ENCODE peak calls at places on chromosomes 5 and 9, in eight cellular contexts. F is prostate gland, A is breast epithelium, J is HCT116, N is sigmoid colon, D is K562, Z is spleen, S is GM23338. G is an unnamed sample.

GRCh38 chr5:133706732-133707430 is 94.5 kb upstream of the FSTL4 start:
- DNase-seq in J (no peak), Z (peak; percentile 40), A (no peak), N (peak; percentile 40), F (no peak), S (no peak), D (no peak), G (no peak)

GRCh38 chr9:134570726-134571325 is 70.8 kb upstream of the COL5A1 start:
- DNase-seq in A (no peak), F (no peak), S (no peak), D (no peak), N (peak; percentile 36), J (no peak), Z (no peak), G (no peak)

GRCh38 chr9:121888438-121888775 is 204.7 kb downstream of the TTLL11 start:
- DNase-seq in S (no peak), F (no peak), N (no peak), D (no peak), A (no peak), Z (no peak), J (no peak), G (no peak)

GRCh38 chr9:20570756-20571155 is 51.5 kb downstream of the MLLT3 start:
- DNase-seq in S (no peak), Z (no peak), J (no peak), F (no peak), A (no peak), D (no peak), N (no peak), G (no peak)

GRCh38 chr5:6636293-6636692 is 3.1 kb downstream of the SRD5A1 start:
- DNase-seq in J (no peak), F (peak; percentile 9), N (no peak), D (no peak), Z (no peak), S (no peak), A (peak; percentile 66), G (no peak)

GRCh38 chr9:109181284-109181683 is 14.2 kb upstream of the FRRS1L start:
- DNase-seq in S (no peak), F (no peak), Z (no peak), D (no peak), N (no peak), A (no peak), J (no peak), G (no peak)

GRCh38 chr5:81829242-81829641 is 78.3 kb upstream of the SSBP2 start:
- DNase-seq in D (no peak), A (no peak), F (no peak), Z (no peak), S (no peak), N (no peak), J (no peak), G (no peak)

GRCh38 chr5:18216016-18216415 is 581.8 kb downstream of the TAF11L14 start:
- DNase-seq in N (no peak), S (no peak), D (no peak), Z (no peak), A (no peak), J (no peak), F (no peak), G (peak; percentile 22)

GRCh38 chr9:16540996-16541668 is 329.3 kb downstream of the BNC2 start:
- DNase-seq in S (no peak), D (no peak), F (no peak), N (no peak), A (no peak), Z (no peak), J (no peak), G (no peak)

GRCh38 chr9:109817146-109817845 is 37.3 kb downstream of the PALM2AKAP2 start:
- DNase-seq in N (no peak), J (no peak), S (no peak), A (no peak), Z (no peak), D (no peak), F (no peak), G (no peak)

GRCh38 chr5:69032009-69032408 is 61.8 kb upstream of the SLC30A5 start:
- DNase-seq in N (no peak), J (no peak), A (no peak), Z (no peak), D (peak; percentile 21), S (peak; percentile 35), F (no peak), G (no peak)

GRCh38 chr9:134321957-134322741 is 4.1 kb upstream of the RXRA start:
- DNase-seq in Z (peak; percentile 68), A (no peak), S (no peak), N (peak; percentile 65), D (no peak), J (no peak), F (no peak), G (no peak)

GRCh38 chr5:1343931-1344901 is 683 bp downstream of the CLPTM1L start:
- DNase-seq in D (peak; percentile 53), J (no peak), Z (peak; percentile 91), S (peak; percentile 22), A (no peak), N (no peak), F (no peak), G (no peak)

GRCh38 chr5:51373880-51374523 is 9.2 kb upstream of the ISL1 start:
- DNase-seq in A (no peak), N (no peak), D (no peak), Z (no peak), S (no peak), F (no peak), J (no peak), G (no peak)

GRCh38 chr5:174402224-174402812 is 322.1 kb upstream of the MSX2 start:
- DNase-seq in S (peak; percentile 28), N (no peak), D (no peak), J (no peak), A (no peak), F (no peak), Z (no peak), G (no peak)

DNA sequence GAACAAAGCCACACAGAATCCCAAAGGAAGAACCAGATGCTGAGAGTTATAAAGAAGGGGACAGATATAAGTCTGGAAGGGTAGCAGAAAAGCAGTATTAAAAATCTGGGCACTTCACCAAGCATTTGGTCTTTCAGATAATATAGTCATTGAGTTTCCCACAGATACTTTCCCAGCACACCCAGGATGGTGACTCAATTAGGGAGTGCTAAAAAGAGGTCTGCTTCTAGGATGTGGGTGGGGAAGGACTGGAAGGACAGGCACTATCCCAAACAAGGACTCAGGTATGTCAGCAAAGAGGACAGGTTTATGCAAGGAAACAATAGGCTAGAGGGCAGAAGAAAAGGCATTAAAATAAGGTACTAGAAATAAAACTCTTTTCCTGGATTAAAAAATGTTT is 59.3 kb downstream of the DIAPH1 start:
- DNase-seq in N (no peak), S (no peak), F (peak; percentile 39), Z (no peak), J (no peak), A (no peak), D (no peak), G (no peak)
- TF ChIP-seq POLR2AphosphoS5 in N (peak; percentile 31), S (no peak), F (peak; percentile 24), Z (no peak), J (no peak), A (no peak), D (no peak), G (no peak)

GRCh38 chr5:177537389-177538361 is 16.7 kb downstream of the FAM193B start:
- DNase-seq in F (peak; percentile 87), Z (peak; percentile 8), S (peak; percentile 35), N (peak; percentile 85), A (peak; percentile 6), J (no peak), D (no peak), G (no peak)

GRCh38 chr5:177536386-177536785 is 18.0 kb downstream of the FAM193B start:
- DNase-seq in S (no peak), N (no peak), Z (peak; percentile 41), F (no peak), A (peak; percentile 42), D (no peak), J (no peak), G (no peak)

GRCh38 chr5:177540438-177540837 is 13.9 kb downstream of the FAM193B start:
- DNase-seq in D (no peak), Z (no peak), A (no peak), F (peak; percentile 82), S (no peak), J (no peak), N (no peak), G (no peak)

GRCh38 chr5:177539411-177539810 is 15.0 kb downstream of the FAM193B start:
- DNase-seq in Z (no peak), N (no peak), A (no peak), D (no peak), F (no peak), J (no peak), S (no peak), G (no peak)

DNA sequence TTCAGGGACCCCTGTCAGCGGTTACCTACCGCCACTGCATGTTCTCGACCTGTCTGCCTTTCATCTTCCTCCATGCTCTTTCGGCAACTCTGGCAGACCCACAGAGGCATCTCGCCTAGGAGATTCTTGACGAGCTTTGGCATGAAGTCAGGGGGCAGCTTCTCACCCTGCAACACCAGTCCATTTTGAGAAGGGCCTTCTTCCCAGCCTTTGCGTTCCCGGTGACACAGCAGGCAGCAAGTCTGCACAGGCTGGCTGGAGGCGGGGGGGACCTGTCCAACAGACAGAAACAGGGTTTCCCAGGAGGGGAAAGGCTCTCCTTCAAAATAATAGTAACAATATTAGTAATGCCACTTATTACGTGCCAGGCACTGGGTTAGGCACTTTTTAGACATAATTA is 15.5 kb downstream of the FAM193B start:
- DNase-seq in F (no peak), A (no peak), N (no peak), J (no peak), S (no peak), Z (no peak), D (no peak), G (no peak)
- TF ChIP-seq POLR2AphosphoS5 in F (no peak), A (no peak), N (no peak), J (no peak), S (no peak), Z (no peak), D (no peak), G (no peak)

GRCh38 chr9:14313951-14314423 is at the start of gene NFIB:
- DNase-seq in F (peak; percentile 49), N (peak; percentile 81), D (peak; percentile 46), A (no peak), Z (peak; percentile 78), S (peak; percentile 79), J (no peak), G (no peak)
- TF ChIP-seq POLR2AphosphoS5 in F (no peak), N (peak; percentile 36), D (no peak), A (no peak), Z (peak; percentile 73), S (no peak), J (no peak), G (no peak)

GRCh38 chr5:143543358-143544255 is 140.1 kb upstream of the NR3C1 start:
- DNase-seq in A (no peak), D (no peak), N (no peak), S (peak; percentile 14), J (no peak), Z (no peak), F (no peak), G (no peak)

GRCh38 chr5:143544606-143545005 is 141.1 kb upstream of the NR3C1 start:
- DNase-seq in J (no peak), F (no peak), D (no peak), S (no peak), A (no peak), N (no peak), Z (no peak), G (no peak)

GRCh38 chr5:143541943-143542797 is 138.7 kb upstream of the NR3C1 start:
- DNase-seq in A (no peak), J (no peak), Z (no peak), F (no peak), D (no peak), N (no peak), S (no peak), G (no peak)

GRCh38 chr5:143539742-143540141 is 136.3 kb upstream of the NR3C1 start:
- DNase-seq in F (no peak), S (no peak), Z (no peak), A (no peak), D (no peak), N (no peak), J (no peak), G (no peak)

GRCh38 chr5:143542798-143543144 is 139.3 kb upstream of the NR3C1 start:
- DNase-seq in A (no peak), F (no peak), S (no peak), D (no peak), N (no peak), Z (no peak), J (no peak), G (no peak)
- TF ChIP-seq POLR2AphosphoS5 in A (no peak), F (no peak), S (no peak), D (no peak), N (no peak), Z (no peak), J (no peak), G (no peak)

G was measured in SK-N-MC.